ENCODE peak calls at places on chromosomes 3 and 15, in five cellular contexts. One of them, this sample, is unnamed.

GRCh38 chr3:8856031-8856430 is 86.6 kb upstream of the OXTR start:
- DNase-seq in psoas muscle: no peak
- DNase-seq in stomach: no peak
- DNase-seq in aorta: no peak
- DNase-seq in cardiac muscle cell: no peak
- DNase-seq in this sample: peak; percentile 93

GRCh38 chr15:57551717-57552677 is 39.7 kb upstream of the MYZAP start:
- DNase-seq in psoas muscle: no peak
- DNase-seq in stomach: peak; percentile 68
- DNase-seq in aorta: no peak
- DNase-seq in cardiac muscle cell: peak; percentile 89
- DNase-seq in this sample: peak; percentile 81

GRCh38 chr3:103752986-103753385 is 1318.2 kb downstream of the ZPLD1 start:
- DNase-seq in psoas muscle: no peak
- DNase-seq in stomach: no peak
- DNase-seq in aorta: no peak
- DNase-seq in cardiac muscle cell: no peak
- DNase-seq in this sample: no peak

GRCh38 chr15:73873889-73874511 is 636 bp downstream of the TBC1D21 start:
- DNase-seq in psoas muscle: no peak
- DNase-seq in stomach: peak; percentile 52
- DNase-seq in aorta: no peak
- DNase-seq in cardiac muscle cell: peak; percentile 72
- DNase-seq in this sample: peak; percentile 15

GRCh38 chr15:57398336-57398735 is 22.0 kb downstream of the CGNL1 start:
- DNase-seq in psoas muscle: no peak
- DNase-seq in stomach: no peak
- DNase-seq in aorta: no peak
- DNase-seq in cardiac muscle cell: no peak
- DNase-seq in this sample: no peak

GRCh38 chr15:45471151-45471550 is 51.4 kb downstream of the SLC30A4 start:
- DNase-seq in psoas muscle: no peak
- DNase-seq in stomach: no peak
- DNase-seq in aorta: no peak
- DNase-seq in cardiac muscle cell: no peak
- DNase-seq in this sample: no peak

GRCh38 chr3:29773481-29773880 is 492.6 kb downstream of the RBMS3 start:
- DNase-seq in psoas muscle: no peak
- DNase-seq in stomach: no peak
- DNase-seq in aorta: no peak
- DNase-seq in cardiac muscle cell: no peak
- DNase-seq in this sample: no peak

GRCh38 chr3:161349529-161350278 is 21.6 kb downstream of the SPTSSB start:
- DNase-seq in psoas muscle: no peak
- DNase-seq in stomach: no peak
- DNase-seq in aorta: no peak
- DNase-seq in cardiac muscle cell: peak; percentile 89
- DNase-seq in this sample: peak; percentile 3

GRCh38 chr15:76321602-76322001 is 10.3 kb upstream of the ETFA start:
- DNase-seq in psoas muscle: no peak
- DNase-seq in stomach: no peak
- DNase-seq in aorta: no peak
- DNase-seq in cardiac muscle cell: no peak
- DNase-seq in this sample: no peak

GRCh38 chr15:64521726-64522164 is 61.4 kb downstream of the ZNF609 start:
- DNase-seq in psoas muscle: peak; percentile 26
- DNase-seq in stomach: peak; percentile 51
- DNase-seq in aorta: no peak
- DNase-seq in cardiac muscle cell: peak; percentile 82
- DNase-seq in this sample: peak; percentile 99
- H3K27ac ChIP-seq in psoas muscle: peak overlapping the region; percentile 27
- H3K27ac ChIP-seq in stomach: peak overlapping the region; percentile 71
- H3K27ac ChIP-seq in aorta: no peak overlapping the region
- H3K27ac ChIP-seq in cardiac muscle cell: peak overlapping the region; percentile 56
- H3K27ac ChIP-seq in this sample: peak overlapping the region; percentile 59

DNA sequence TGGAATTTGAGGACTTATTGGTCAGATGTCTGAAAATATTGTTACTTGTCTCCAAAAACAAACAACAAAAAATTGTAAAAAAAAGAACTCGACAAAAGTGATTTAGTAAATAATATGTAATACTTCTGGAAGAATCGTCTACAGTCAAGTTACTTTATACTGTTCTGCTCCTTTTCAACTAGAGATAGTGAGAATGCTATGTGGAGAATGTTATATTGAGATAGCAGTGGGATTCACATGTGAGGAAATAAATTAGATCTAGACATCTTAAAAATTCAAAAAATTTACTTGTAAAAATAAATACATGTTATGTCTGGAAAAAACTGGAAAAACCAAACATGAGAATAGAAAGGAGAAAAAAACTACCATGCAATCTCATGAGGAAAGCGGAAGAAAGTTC is 64.9 kb downstream of the SGO1 start:
- DNase-seq in psoas muscle: no peak
- DNase-seq in stomach: no peak
- DNase-seq in aorta: no peak
- DNase-seq in cardiac muscle cell: no peak
- DNase-seq in this sample: no peak
- H3K36me3 ChIP-seq in psoas muscle: peaks cover 79% of the 10 kb centered on the region
- H3K36me3 ChIP-seq in stomach: peaks cover 28% of the 10 kb centered on the region
- H3K36me3 ChIP-seq in aorta: peaks cover 10% of the 10 kb centered on the region
- H3K36me3 ChIP-seq in cardiac muscle cell: peaks cover 7% of the 10 kb centered on the region
- H3K36me3 ChIP-seq in this sample: no peaks in the 10 kb centered on the region

DNA sequence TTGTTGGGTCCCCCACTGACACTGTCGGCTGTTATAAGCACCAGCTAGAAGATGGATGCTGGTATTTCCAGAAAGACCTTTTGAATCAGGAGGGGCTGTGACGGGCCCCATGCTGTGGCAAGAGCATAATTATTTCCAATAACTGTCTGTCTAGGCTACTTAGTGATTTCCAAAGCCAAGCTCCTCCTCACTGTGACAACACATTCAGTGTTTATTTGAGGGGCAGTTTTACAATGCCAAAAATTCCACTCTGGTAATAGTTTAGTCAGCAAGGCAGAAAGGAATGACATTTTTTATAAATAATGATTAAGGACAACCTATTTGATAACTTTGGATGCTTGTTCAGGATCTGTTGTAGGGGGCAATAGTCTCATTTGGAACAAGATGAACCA is 146.9 kb upstream of the FRMD4B start:
- DNase-seq in psoas muscle: no peak
- DNase-seq in stomach: no peak
- DNase-seq in aorta: no peak
- DNase-seq in cardiac muscle cell: no peak
- DNase-seq in this sample: no peak
- H3K27me3 ChIP-seq in psoas muscle: no peaks in the 10 kb centered on the region
- H3K27me3 ChIP-seq in stomach: no peaks in the 10 kb centered on the region
- H3K27me3 ChIP-seq in aorta: no peaks in the 10 kb centered on the region
- H3K27me3 ChIP-seq in cardiac muscle cell: no peaks in the 10 kb centered on the region
- H3K27me3 ChIP-seq in this sample: no peaks in the 10 kb centered on the region

DNA sequence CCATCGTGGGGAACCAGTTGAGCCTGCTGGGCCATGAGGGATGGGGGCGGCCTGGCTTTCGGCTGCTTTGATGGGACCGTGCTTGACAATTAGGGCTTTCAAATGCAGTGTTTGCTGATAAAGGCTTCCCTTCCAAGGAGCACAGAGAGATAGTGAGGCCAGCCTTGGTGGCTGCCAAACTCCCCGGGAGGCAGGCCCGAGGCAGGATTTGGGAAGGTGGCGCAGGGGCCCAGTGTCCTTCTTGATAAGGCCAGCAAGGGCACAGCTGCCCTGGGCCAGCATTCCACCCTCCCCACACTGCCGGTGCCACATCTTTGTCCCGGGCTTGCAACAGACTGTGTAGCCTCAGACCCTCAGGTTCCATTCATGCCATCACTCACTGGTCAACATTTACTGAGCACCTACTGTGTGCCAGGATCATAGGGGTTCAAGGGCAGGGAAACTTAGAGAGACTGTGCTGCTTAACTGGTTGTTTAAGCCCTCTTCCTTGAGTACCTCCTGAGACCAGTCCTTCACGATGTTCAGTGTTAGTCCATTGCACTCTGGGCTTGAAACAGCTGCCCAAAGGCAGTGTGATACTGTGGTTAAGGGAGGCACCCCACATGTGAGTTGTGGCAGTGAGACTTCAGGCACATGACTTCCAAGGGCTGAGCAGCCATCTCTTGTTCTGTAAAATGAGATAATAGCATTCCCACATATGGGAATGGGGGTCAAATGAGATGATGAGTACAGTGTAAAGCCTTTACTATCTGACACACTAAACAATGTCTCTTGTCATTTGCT is 75.3 kb downstream of the LINGO1 start:
- DNase-seq in psoas muscle: no peak
- DNase-seq in stomach: peak; percentile 38
- DNase-seq in aorta: no peak
- DNase-seq in cardiac muscle cell: no peak
- DNase-seq in this sample: no peak
- H3K27ac ChIP-seq in psoas muscle: no peak overlapping the region
- H3K27ac ChIP-seq in stomach: no peak overlapping the region
- H3K27ac ChIP-seq in aorta: no peak overlapping the region
- H3K27ac ChIP-seq in cardiac muscle cell: peak overlapping the region; percentile 0
- H3K27ac ChIP-seq in this sample: no peak overlapping the region

DNA sequence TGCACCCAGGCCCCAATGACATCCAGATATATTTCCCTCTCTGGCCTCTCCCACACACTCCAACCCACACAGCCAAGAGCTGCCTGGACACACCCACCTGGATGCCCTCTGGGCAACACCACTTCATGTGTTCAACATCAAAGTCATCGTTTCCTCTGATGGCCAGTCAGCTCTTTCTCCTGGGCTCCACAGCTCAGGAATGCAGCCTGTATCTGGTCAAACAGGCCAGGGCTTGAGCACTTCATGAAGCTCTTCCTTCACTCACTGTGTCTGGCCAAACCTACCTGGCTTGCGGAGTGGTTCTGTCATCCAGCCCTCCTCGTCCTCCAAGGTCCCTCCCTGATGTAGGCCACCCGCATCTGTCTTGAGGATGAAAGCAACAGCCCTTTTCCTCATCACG is 35.8 kb upstream of the SLC6A11 start:
- DNase-seq in psoas muscle: no peak
- DNase-seq in stomach: no peak
- DNase-seq in aorta: no peak
- DNase-seq in cardiac muscle cell: no peak
- DNase-seq in this sample: no peak
- H3K36me3 ChIP-seq in psoas muscle: no peaks in the 10 kb centered on the region
- H3K36me3 ChIP-seq in stomach: no peaks in the 10 kb centered on the region
- H3K36me3 ChIP-seq in aorta: no peaks in the 10 kb centered on the region
- H3K36me3 ChIP-seq in cardiac muscle cell: no peaks in the 10 kb centered on the region
- H3K36me3 ChIP-seq in this sample: no peaks in the 10 kb centered on the region

GRCh38 chr3:66582721-66583141 is 81.9 kb upstream of the LRIG1 start:
- DNase-seq in psoas muscle: peak; percentile 20
- DNase-seq in stomach: no peak
- DNase-seq in aorta: no peak
- DNase-seq in cardiac muscle cell: no peak
- DNase-seq in this sample: peak; percentile 28
- H3K27me3 ChIP-seq in psoas muscle: no peaks in the 10 kb centered on the region
- H3K27me3 ChIP-seq in stomach: no peaks in the 10 kb centered on the region
- H3K27me3 ChIP-seq in aorta: no peaks in the 10 kb centered on the region
- H3K27me3 ChIP-seq in cardiac muscle cell: no peaks in the 10 kb centered on the region
- H3K27me3 ChIP-seq in this sample: no peaks in the 10 kb centered on the region

GRCh38 chr3:154137036-154137435 is 15.8 kb downstream of the ARHGEF26 start:
- DNase-seq in psoas muscle: no peak
- DNase-seq in stomach: no peak
- DNase-seq in aorta: no peak
- DNase-seq in cardiac muscle cell: no peak
- DNase-seq in this sample: no peak
- H3K27ac ChIP-seq in psoas muscle: no peak overlapping the region
- H3K27ac ChIP-seq in stomach: peak overlapping the region; percentile 59
- H3K27ac ChIP-seq in aorta: no peak overlapping the region
- H3K27ac ChIP-seq in cardiac muscle cell: no peak overlapping the region
- H3K27ac ChIP-seq in this sample: no peak overlapping the region

This sample was measured in SJCRH30.